ENCODE peak calls at places on chromosomes 6 and 20, in ten cellular contexts. Q, Y, M, X, T, C, U, E, S and W are unnamed samples.

GRCh38 chr6:166951670-166952060 is 4.7 kb downstream of the RNASET2 start:
- DNase-seq in Q (no peak), Y (no peak), M (no peak), X (no peak), T (no peak), C (no peak), U (no peak), E (no peak), S (no peak), W (no peak)

GRCh38 chr6:56757585-56757984 is 114.9 kb upstream of the DST start:
- DNase-seq in Q (peak), Y (no peak), M (peak), X (peak), T (peak), C (peak), U (no peak), E (peak), S (no peak), W (no peak)

GRCh38 chr6:108589244-108589730 is 28.6 kb downstream of the FOXO3 start:
- DNase-seq in Q (peak), Y (no peak), M (peak), X (peak), T (peak), C (peak), U (peak), E (peak), S (no peak), W (peak)

GRCh38 chr6:145497006-145497405 is 238.3 kb downstream of the EPM2A start:
- DNase-seq in Q (no peak), Y (no peak), M (no peak), X (no peak), T (no peak), C (no peak), U (no peak), E (no peak), S (no peak), W (no peak)

GRCh38 chr6:159736908-159737307 is 9.6 kb downstream of the WTAP start:
- DNase-seq in Q (no peak), Y (no peak), M (no peak), X (no peak), T (no peak), C (no peak), U (no peak), E (no peak), S (no peak), W (no peak)

GRCh38 chr6:152948150-152948768 is 34.6 kb downstream of the FBXO5 start:
- DNase-seq in Q (no peak), Y (no peak), M (peak), X (no peak), T (no peak), C (no peak), U (no peak), E (no peak), S (peak), W (no peak)

GRCh38 chr6:5659467-5659866 is 347.3 kb downstream of the NRN1 start:
- DNase-seq in Q (no peak), Y (no peak), M (no peak), X (no peak), T (no peak), C (no peak), U (no peak), E (no peak), S (no peak), W (no peak)

GRCh38 chr6:150692604-150693003 is 92.9 kb downstream of the PLEKHG1 start:
- DNase-seq in Q (no peak), Y (no peak), M (no peak), X (no peak), T (no peak), C (no peak), U (no peak), E (no peak), S (no peak), W (no peak)

GRCh38 chr6:112357801-112358200 is 10.7 kb downstream of the RFPL4B start:
- DNase-seq in Q (no peak), Y (no peak), M (peak), X (no peak), T (no peak), C (no peak), U (no peak), E (no peak), S (peak), W (no peak)

GRCh38 chr20:3203315-3204123 is 963 bp downstream of the DDRGK1 start:
- DNase-seq in Q (peak), Y (no peak), M (peak), X (peak), T (peak), C (no peak), U (peak), E (peak), S (no peak), W (peak)

GRCh38 chr6:23445157-23445710 is 680.8 kb upstream of the NRSN1 start:
- DNase-seq in Q (no peak), Y (no peak), M (no peak), X (no peak), T (no peak), C (no peak), U (no peak), E (no peak), S (no peak), W (no peak)

GRCh38 chr20:4076671-4077070 is 61.3 kb upstream of the RNF24 start:
- DNase-seq in Q (no peak), Y (no peak), M (peak), X (no peak), T (peak), C (peak), U (no peak), E (no peak), S (no peak), W (no peak)

GRCh38 chr6:6912841-6913240 is 194.9 kb upstream of the RREB1 start:
- DNase-seq in Q (no peak), Y (no peak), M (no peak), X (no peak), T (peak), C (no peak), U (no peak), E (no peak), S (no peak), W (no peak)

GRCh38 chr20:48657426-48658197 is 170.2 kb downstream of the PREX1 start:
- DNase-seq in Q (peak), Y (no peak), M (peak), X (peak), T (peak), C (peak), U (peak), E (peak), S (peak), W (peak)

GRCh38 chr6:140445474-140446004 is 1071.1 kb upstream of the CITED2 start:
- DNase-seq in Q (no peak), Y (no peak), M (peak), X (no peak), T (no peak), C (no peak), U (no peak), E (no peak), S (no peak), W (no peak)

GRCh38 chr6:145267076-145267867 is 468.0 kb downstream of the EPM2A start:
- DNase-seq in Q (no peak), Y (no peak), M (no peak), X (no peak), T (no peak), C (peak), U (no peak), E (peak), S (no peak), W (no peak)

GRCh38 chr6:140490086-140490485 is 1115.6 kb upstream of the CITED2 start:
- DNase-seq in Q (no peak), Y (no peak), M (peak), X (no peak), T (no peak), C (no peak), U (no peak), E (no peak), S (no peak), W (no peak)

GRCh38 chr20:16982091-16982726 is 234.1 kb downstream of the OTOR start:
- DNase-seq in Q (no peak), Y (no peak), M (no peak), X (no peak), T (no peak), C (no peak), U (no peak), E (no peak), S (no peak), W (no peak)
- H3K27ac ChIP-seq in Q (no peak), Y (no peak), M (no peak), X (no peak), T (no peak), C (no peak), U (no peak), E (no peak), S (no peak), W (no peak)

DNA sequence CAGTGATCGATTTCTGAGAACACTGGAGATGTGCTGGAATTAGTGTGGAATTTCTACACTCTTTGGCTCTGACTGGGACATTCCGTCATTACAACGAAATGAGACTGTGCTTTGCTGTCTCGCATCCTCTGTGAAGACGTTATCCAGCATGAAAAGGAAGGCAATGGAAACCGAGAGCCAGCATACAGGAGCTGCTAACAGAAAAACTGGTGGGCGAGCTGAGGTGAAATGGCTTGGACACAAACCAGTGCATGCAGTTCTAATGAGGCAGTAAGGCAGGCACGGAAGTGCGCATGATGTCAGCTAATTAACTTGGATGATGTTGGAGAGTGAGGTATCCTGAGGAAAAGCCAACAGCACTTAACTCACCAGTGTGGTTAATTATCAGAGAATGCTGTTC is 202.8 kb upstream of the AGPAT4 start:
- DNase-seq in Q (no peak), Y (no peak), M (peak), X (no peak), T (no peak), C (no peak), U (no peak), E (no peak), S (no peak), W (no peak)
- H3K27ac ChIP-seq in Q (no peak), Y (no peak), M (no peak), X (no peak), T (no peak), C (no peak), U (no peak), E (no peak), S (no peak), W (no peak)

GRCh38 chr6:104322849-104323248 is 536.9 kb downstream of the HACE1 start:
- DNase-seq in Q (no peak), Y (no peak), M (no peak), X (no peak), T (no peak), C (no peak), U (no peak), E (no peak), S (no peak), W (no peak)
- H3K27ac ChIP-seq in Q (no peak), Y (no peak), M (no peak), X (no peak), T (no peak), C (no peak), U (no peak), E (no peak), S (no peak), W (no peak)

DNA sequence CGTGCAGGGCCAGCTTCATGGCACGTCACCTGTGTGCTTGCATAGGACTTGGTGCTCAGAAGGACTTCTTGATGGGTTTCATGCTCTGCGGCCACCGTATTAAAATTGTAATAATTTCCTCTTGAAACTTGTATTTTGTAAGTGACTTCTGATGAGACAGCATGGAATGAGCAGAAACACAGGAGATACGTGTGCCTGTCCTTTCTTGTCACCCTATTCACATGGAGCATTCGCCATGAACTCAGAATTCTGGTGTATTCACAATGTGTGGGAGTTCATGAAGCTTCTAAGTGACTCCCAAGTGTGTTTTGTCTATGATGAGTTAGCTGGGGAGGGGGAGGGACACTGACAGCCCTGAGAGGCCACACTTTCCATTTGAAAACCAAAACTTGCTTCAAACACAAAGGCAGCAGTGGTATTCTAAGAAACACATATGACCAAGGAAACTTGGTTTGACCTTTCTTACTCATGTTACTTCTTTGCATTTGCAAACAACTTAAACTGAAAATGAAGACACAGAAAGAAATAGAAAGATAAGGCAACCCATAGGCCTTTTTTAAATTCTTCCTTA is 92.1 kb upstream of the NEDD9 start:
- DNase-seq in Q (no peak), Y (no peak), M (no peak), X (no peak), T (no peak), C (no peak), U (no peak), E (no peak), S (no peak), W (no peak)
- H3K27ac ChIP-seq in Q (no peak), Y (no peak), M (no peak), X (no peak), T (no peak), C (no peak), U (no peak), E (no peak), S (no peak), W (no peak)

GRCh38 chr6:130020892-130021483 is 2.6 kb downstream of the L3MBTL3 start:
- DNase-seq in Q (peak), Y (peak), M (peak), X (peak), T (peak), C (peak), U (peak), E (peak), S (peak), W (peak)

GRCh38 chr6:130020106-130020851 is 1.9 kb downstream of the L3MBTL3 start:
- DNase-seq in Q (peak), Y (no peak), M (peak), X (peak), T (peak), C (peak), U (peak), E (peak), S (no peak), W (peak)

GRCh38 chr6:130018292-130018829 is at the start of gene L3MBTL3:
- DNase-seq in Q (peak), Y (peak), M (peak), X (peak), T (peak), C (peak), U (peak), E (peak), S (peak), W (peak)

GRCh38 chr6:130019796-130020105 is 1.4 kb downstream of the L3MBTL3 start:
- DNase-seq in Q (no peak), Y (no peak), M (no peak), X (no peak), T (no peak), C (no peak), U (peak), E (no peak), S (no peak), W (no peak)

DNA sequence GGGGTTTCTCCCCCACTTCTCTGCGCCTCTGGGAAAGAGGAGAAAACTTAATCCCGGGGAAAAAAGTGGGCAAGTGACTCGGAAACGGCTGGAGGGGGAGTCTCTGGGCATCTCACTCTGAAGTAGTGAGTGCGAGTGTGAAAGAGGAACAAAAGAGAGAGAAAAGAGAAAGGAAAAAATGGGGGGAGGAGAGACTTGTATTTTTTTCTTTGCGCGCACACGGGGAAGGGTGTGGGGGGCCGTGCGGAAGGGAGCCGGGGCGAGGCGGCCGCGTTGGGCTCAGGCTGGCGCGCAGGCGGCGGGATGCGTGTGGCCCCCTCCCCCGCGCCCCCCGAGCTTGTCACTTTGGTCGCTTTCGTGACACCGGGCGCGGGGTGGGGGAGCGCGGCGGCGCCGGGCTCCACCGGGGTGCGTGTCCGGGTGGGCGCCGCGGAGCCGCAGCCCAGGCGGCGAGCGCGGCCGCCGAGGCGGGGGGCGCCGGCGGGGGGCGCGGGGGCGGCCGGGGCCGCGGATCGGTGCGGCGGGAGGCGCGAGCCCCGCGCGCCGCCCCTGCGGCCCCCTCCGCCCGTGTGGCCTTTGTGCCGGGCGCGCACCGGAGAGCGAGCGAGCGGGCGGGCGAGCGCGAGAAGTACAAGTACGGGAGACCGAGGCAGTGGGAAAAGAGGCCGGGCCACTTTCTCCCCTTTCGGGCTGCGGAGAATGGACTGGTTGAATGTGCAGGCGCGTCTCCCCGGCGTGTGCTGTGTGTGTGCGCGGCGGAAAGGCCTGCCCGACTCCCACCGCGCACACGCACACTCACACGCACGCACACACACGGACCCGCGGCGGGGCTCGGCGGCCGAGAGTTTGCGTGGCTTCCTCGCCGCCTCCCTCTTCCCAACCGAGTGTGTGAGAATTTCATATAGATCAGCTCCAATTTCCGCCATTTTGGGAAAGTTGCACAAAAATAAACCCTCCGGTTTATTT is 732 bp downstream of the L3MBTL3 start:
- DNase-seq in Q (peak), Y (no peak), M (peak), X (peak), T (peak), C (peak), U (peak), E (peak), S (no peak), W (peak)
- H3K27ac ChIP-seq in Q (peak), Y (peak), M (peak), X (no peak), T (peak), C (peak), U (peak), E (peak), S (peak), W (no peak)

GRCh38 chr6:128724738-128725137 is 158.2 kb upstream of the LAMA2 start:
- DNase-seq in Q (no peak), Y (no peak), M (no peak), X (no peak), T (no peak), C (no peak), U (no peak), E (no peak), S (no peak), W (no peak)

GRCh38 chr6:128720891-128721290 is 162.0 kb upstream of the LAMA2 start:
- DNase-seq in Q (no peak), Y (no peak), M (no peak), X (no peak), T (no peak), C (no peak), U (no peak), E (no peak), S (no peak), W (no peak)

GRCh38 chr6:128727500-128727899 is 155.4 kb upstream of the LAMA2 start:
- DNase-seq in Q (no peak), Y (no peak), M (no peak), X (no peak), T (no peak), C (no peak), U (no peak), E (no peak), S (no peak), W (no peak)

GRCh38 chr6:128725271-128726233 is 157.4 kb upstream of the LAMA2 start:
- DNase-seq in Q (no peak), Y (no peak), M (peak), X (no peak), T (no peak), C (no peak), U (peak), E (no peak), S (no peak), W (no peak)

GRCh38 chr6:128723667-128724066 is 159.3 kb upstream of the LAMA2 start:
- DNase-seq in Q (no peak), Y (no peak), M (peak), X (no peak), T (no peak), C (no peak), U (no peak), E (no peak), S (peak), W (no peak)
- H3K27ac ChIP-seq in Q (no peak), Y (no peak), M (no peak), X (no peak), T (no peak), C (no peak), U (no peak), E (no peak), S (no peak), W (no peak)